ENCODE peak calls at places on chromosomes 16 and 17, in five cellular contexts. U is NCI-H82; L is CD8-positive, alpha-beta memory T cell; N is iris pigment epithelial cell; S is SHP77. F is an unnamed sample.

GRCh38 chr16:57191056-57191536 is 5.0 kb downstream of the RSPRY1 start:
- DNase-seq in U (no peak), L (no peak), N (peak), S (no peak), F (no peak)

GRCh38 chr17:78401246-78401645 is 22.8 kb downstream of the PGS1 start:
- DNase-seq in U (no peak), L (no peak), N (peak), S (no peak), F (no peak)

GRCh38 chr17:62720126-62720850 is 87.8 kb downstream of the MARCHF10 start:
- DNase-seq in U (peak), L (no peak), N (no peak), S (no peak), F (no peak)

GRCh38 chr16:31429314-31429713 is 1.2 kb upstream of the COX6A2 start:
- DNase-seq in U (no peak), L (no peak), N (no peak), S (no peak), F (no peak)

GRCh38 chr17:34601431-34601830 is 22.0 kb downstream of the TMEM132E start:
- DNase-seq in U (peak), L (no peak), N (no peak), S (no peak), F (no peak)

GRCh38 chr17:28746611-28747045 is 2.8 kb downstream of the TRAF4 start:
- DNase-seq in U (peak), L (no peak), N (peak), S (peak), F (no peak)

GRCh38 chr17:15928286-15928785 is 16.6 kb upstream of the ADORA2B start:
- DNase-seq in U (no peak), L (no peak), N (no peak), S (no peak), F (no peak)

GRCh38 chr16:3010510-3010909 is 2.2 kb upstream of the CLDN9 start:
- DNase-seq in U (no peak), L (no peak), N (no peak), S (no peak), F (no peak)

GRCh38 chr17:57425903-57426574 is 169.7 kb downstream of the MSI2 start:
- DNase-seq in U (no peak), L (no peak), N (no peak), S (no peak), F (no peak)

GRCh38 chr17:33118391-33118790 is 126.7 kb downstream of the SPACA3 start:
- DNase-seq in U (no peak), L (no peak), N (no peak), S (no peak), F (no peak)

GRCh38 chr17:64009571-64010402 is 10.6 kb downstream of the ICAM2 start:
- DNase-seq in U (no peak), L (no peak), N (peak), S (no peak), F (no peak)

GRCh38 chr17:63250830-63251229 is 195.3 kb downstream of the CYB561 start:
- DNase-seq in U (no peak), L (no peak), N (peak), S (no peak), F (no peak)

GRCh38 chr16:424033-424622 is 1.3 kb upstream of the RAB11FIP3 start:
- DNase-seq in U (no peak), L (no peak), N (peak), S (no peak), F (no peak)

GRCh38 chr17:66514227-66514806 is 211.9 kb downstream of the PRKCA start:
- DNase-seq in U (no peak), L (no peak), N (peak), S (no peak), F (no peak)

GRCh38 chr17:61409301-61410099 is 9.9 kb downstream of the TBX2 start:
- DNase-seq in U (peak), L (peak), N (peak), S (no peak), F (no peak)

GRCh38 chr17:82126479-82127314 is 28.7 kb upstream of the FASN start:
- DNase-seq in U (no peak), L (peak), N (no peak), S (no peak), F (peak)

GRCh38 chr17:32020943-32021617 is 13.9 kb downstream of the LRRC37B start:
- DNase-seq in U (no peak), L (no peak), N (no peak), S (no peak), F (no peak)

GRCh38 chr16:8950580-8951077 is 13.1 kb downstream of the USP7 start:
- DNase-seq in U (no peak), L (no peak), N (peak), S (no peak), F (no peak)

GRCh38 chr16:57500578-57501111 is 14.4 kb upstream of the DOK4 start:
- DNase-seq in U (no peak), L (no peak), N (no peak), S (no peak), F (no peak)

GRCh38 chr16:51237861-51238378 is 86.8 kb upstream of the SALL1 start:
- DNase-seq in U (peak), L (no peak), N (no peak), S (no peak), F (no peak)

GRCh38 chr16:53743149-53743566 is 39.2 kb downstream of the FTO start:
- DNase-seq in U (peak), L (no peak), N (peak), S (peak), F (no peak)

GRCh38 chr16:77387810-77388209 is 47.0 kb downstream of the ADAMTS18 start:
- DNase-seq in U (no peak), L (no peak), N (no peak), S (no peak), F (no peak)

GRCh38 chr16:85832578-85833539 is 33.4 kb downstream of the COX4I1 start:
- DNase-seq in U (no peak), L (no peak), N (no peak), S (no peak), F (no peak)

GRCh38 chr17:8122391-8122922 is 1.4 kb downstream of the HES7 start:
- DNase-seq in U (peak), L (no peak), N (peak), S (no peak), F (no peak)

GRCh38 chr16:82331397-82331796 is 161.4 kb upstream of the MPHOSPH6 start:
- DNase-seq in U (no peak), L (no peak), N (no peak), S (peak), F (no peak)

GRCh38 chr16:54630284-54630967 is 300.2 kb upstream of the IRX5 start:
- DNase-seq in U (no peak), L (no peak), N (peak), S (no peak), F (no peak)

F was measured in effector memory CD4-positive, alpha-beta T cell.